ENCODE peak calls at places on chromosomes 11 and 22, in five cellular contexts. N is HCT116, C is MM.1S, V is GM23338, P is OCI-LY7. X is an unnamed sample.

GRCh38 chr22:19213001-19213400 is 34.5 kb upstream of the SLC25A1 start:
- DNase-seq in N (no peak), C (no peak), V (no peak), P (peak; percentile 16), X (no peak)

GRCh38 chr11:12478743-12479142 is 101.4 kb downstream of the PARVA start:
- DNase-seq in N (no peak), C (no peak), V (no peak), P (no peak), X (no peak)

GRCh38 chr22:45627489-45628233 is 44.0 kb upstream of the ATXN10 start:
- DNase-seq in N (no peak), C (no peak), V (no peak), P (no peak), X (no peak)

GRCh38 chr11:64865286-64866172 is 12.9 kb downstream of the EHD1 start:
- DNase-seq in N (no peak), C (peak; percentile 80), V (no peak), P (peak; percentile 80), X (no peak)

GRCh38 chr11:13831707-13832106 is 130.8 kb upstream of the SPON1 start:
- DNase-seq in N (no peak), C (no peak), V (no peak), P (peak; percentile 56), X (no peak)

GRCh38 chr11:133122260-133122659 is 410.0 kb downstream of the OPCML start:
- DNase-seq in N (no peak), C (no peak), V (peak; percentile 35), P (no peak), X (no peak)

GRCh38 chr11:72812604-72812967 is 1.6 kb upstream of the ATG16L2 start:
- DNase-seq in N (no peak), C (no peak), V (no peak), P (peak; percentile 40), X (no peak)

GRCh38 chr11:116793476-116794096 is 1.9 kb upstream of the APOA5 start:
- DNase-seq in N (peak; percentile 26), C (no peak), V (no peak), P (peak; percentile 11), X (no peak)

GRCh38 chr11:6402561-6402981 is 12.3 kb downstream of the SMPD1 start:
- DNase-seq in N (no peak), C (peak; percentile 54), V (no peak), P (peak; percentile 95), X (no peak)

GRCh38 chr11:126809514-126810289 is 190.9 kb downstream of the KIRREL3 start:
- DNase-seq in N (no peak), C (no peak), V (no peak), P (no peak), X (no peak)

GRCh38 chr11:45929486-45930030 is 7.1 kb downstream of the LARGE2 start:
- DNase-seq in N (no peak), C (no peak), V (no peak), P (no peak), X (no peak)

GRCh38 chr11:131278472-131278871 is 91.9 kb upstream of the NTM start:
- DNase-seq in N (no peak), C (no peak), V (no peak), P (no peak), X (no peak)

GRCh38 chr11:32511926-32512325 is 71.7 kb upstream of the EIF3M start:
- DNase-seq in N (no peak), C (no peak), V (no peak), P (no peak), X (no peak)

GRCh38 chr22:39592104-39593060 is 21.8 kb downstream of the CACNA1I start:
- DNase-seq in N (peak; percentile 58), C (no peak), V (no peak), P (no peak), X (peak; percentile 32)

GRCh38 chr11:15119352-15119751 is 4.6 kb downstream of the INSC start:
- DNase-seq in N (no peak), C (no peak), V (no peak), P (no peak), X (no peak)

GRCh38 chr11:15434529-15434928 is 319.8 kb downstream of the INSC start:
- DNase-seq in N (no peak), C (no peak), V (no peak), P (no peak), X (no peak)

GRCh38 chr11:61996933-61997332 is 29.5 kb upstream of the FTH1 start:
- DNase-seq in N (no peak), C (no peak), V (peak; percentile 46), P (no peak), X (peak; percentile 85)

GRCh38 chr11:27757953-27758352 is 57.7 kb upstream of the BDNF start:
- DNase-seq in N (no peak), C (no peak), V (no peak), P (no peak), X (no peak)

GRCh38 chr11:69368119-69368880 is 74.3 kb downstream of the MYEOV start:
- DNase-seq in N (no peak), C (no peak), V (no peak), P (no peak), X (no peak)

GRCh38 chr22:48835364-48835763 is 992.3 kb downstream of the BRD1 start:
- DNase-seq in N (no peak), C (no peak), V (no peak), P (no peak), X (no peak)

GRCh38 chr22:30325065-30325720 is 1.5 kb downstream of the TBC1D10A start:
- DNase-seq in N (no peak), C (no peak), V (peak; percentile 30), P (no peak), X (peak; percentile 50)

GRCh38 chr22:36761553-36762240 is 14.2 kb downstream of the IFT27 start:
- DNase-seq in N (no peak), C (no peak), V (no peak), P (no peak), X (no peak)

GRCh38 chr11:69746780-69747742 is 28.1 kb downstream of the FGF4 start:
- DNase-seq in N (no peak), C (no peak), V (no peak), P (no peak), X (no peak)

GRCh38 chr22:22425366-22425765 is 83.2 kb downstream of the ZNF280B start:
- DNase-seq in N (no peak), C (no peak), V (no peak), P (peak; percentile 49), X (no peak)

GRCh38 chr11:33899383-33900037 is 7.6 kb upstream of the LMO2 start:
- DNase-seq in N (peak; percentile 43), C (no peak), V (no peak), P (no peak), X (peak; percentile 29)

GRCh38 chr11:61547246-61547645 is 33.6 kb downstream of the SYT7 start:
- DNase-seq in N (no peak), C (no peak), V (no peak), P (no peak), X (no peak)

GRCh38 chr11:107704432-107704831 is 7.4 kb downstream of the SLN start:
- DNase-seq in N (no peak), C (no peak), V (no peak), P (no peak), X (no peak)

GRCh38 chr22:18001040-18001893 is 23.1 kb downstream of the MICAL3 start:
- DNase-seq in N (peak; percentile 99), C (peak; percentile 97), V (peak; percentile 99), P (peak; percentile 99), X (peak; percentile 97)

GRCh38 chr11:102151784-102152525 is 41.7 kb downstream of the YAP1 start:
- DNase-seq in N (no peak), C (no peak), V (no peak), P (no peak), X (no peak)

GRCh38 chr11:18578975-18579598 is 9.4 kb downstream of the UEVLD start:
- DNase-seq in N (no peak), C (no peak), V (peak; percentile 38), P (no peak), X (no peak)

GRCh38 chr11:10865837-10866270 is 8.0 kb upstream of the ZBED5 start:
- DNase-seq in N (no peak), C (no peak), V (no peak), P (no peak), X (no peak)

GRCh38 chr11:120342678-120343077 is 6.5 kb downstream of the ARHGEF12 start:
- DNase-seq in N (no peak), C (no peak), V (no peak), P (no peak), X (no peak)
- TF ChIP-seq CTCF in N (no peak), C (no peak), V (no peak), P (no peak), X (no peak)

GRCh38 chr11:67272327-67273259 is 6.3 kb downstream of the GRK2 start:
- DNase-seq in N (no peak), C (no peak), V (no peak), P (peak; percentile 65), X (no peak)
- TF ChIP-seq EZH2phosphoT487 in N (no peak), C (no peak), V (no peak), P (no peak), X (no peak)

DNA sequence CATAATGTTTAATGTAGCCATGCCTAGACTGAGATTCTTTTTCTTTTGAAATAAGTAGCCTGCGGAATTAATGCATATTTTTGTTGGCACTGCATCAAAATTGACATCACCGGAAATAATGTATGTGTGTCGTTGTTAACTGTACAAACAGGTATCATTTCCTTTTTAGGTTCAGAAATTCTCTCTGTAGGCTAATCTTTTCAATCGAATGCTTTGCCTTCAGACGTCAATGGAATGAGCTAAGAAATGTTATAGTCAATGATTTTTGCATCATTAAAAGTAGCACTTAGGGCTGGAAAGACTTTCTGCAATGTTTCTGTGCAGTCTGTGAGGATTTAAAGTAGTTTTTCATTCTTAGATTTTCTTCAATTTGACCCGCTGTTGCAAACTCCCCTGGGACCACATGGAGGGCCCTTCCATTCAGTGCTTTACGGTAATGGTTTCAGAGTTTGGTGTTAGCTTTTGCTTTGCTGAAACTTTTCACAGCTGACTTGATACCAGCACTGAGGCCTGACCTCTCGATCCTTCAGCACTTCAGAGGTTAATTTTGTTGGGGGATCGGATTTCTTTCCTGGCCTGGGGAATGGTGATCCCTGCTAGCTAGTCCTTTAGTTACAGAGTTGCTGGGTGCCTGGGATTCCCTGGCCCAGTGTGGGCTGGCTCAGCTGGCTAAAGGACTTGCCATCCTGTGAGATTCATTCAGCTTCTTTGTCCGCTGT is 137.8 kb downstream of the DBX1 start:
- DNase-seq in N (no peak), C (no peak), V (peak; percentile 91), P (peak; percentile 2), X (peak; percentile 91)
- H3K27ac ChIP-seq in N (no peak overlapping the region), C (no peak overlapping the region), V (peak overlapping the region; percentile 82), P (no peak overlapping the region), X (peak overlapping the region; percentile 90)

GRCh38 chr11:86418513-86418912 is 43.8 kb downstream of the CCDC81 start:
- DNase-seq in N (no peak), C (no peak), V (no peak), P (no peak), X (no peak)

GRCh38 chr11:86416494-86416893 is 41.8 kb downstream of the CCDC81 start:
- DNase-seq in N (no peak), C (no peak), V (no peak), P (no peak), X (no peak)

GRCh38 chr11:86414032-86414431 is 39.3 kb downstream of the CCDC81 start:
- DNase-seq in N (no peak), C (no peak), V (no peak), P (no peak), X (no peak)

GRCh38 chr11:86421976-86422770 is 47.5 kb downstream of the CCDC81 start:
- DNase-seq in N (no peak), C (no peak), V (no peak), P (no peak), X (no peak)

DNA sequence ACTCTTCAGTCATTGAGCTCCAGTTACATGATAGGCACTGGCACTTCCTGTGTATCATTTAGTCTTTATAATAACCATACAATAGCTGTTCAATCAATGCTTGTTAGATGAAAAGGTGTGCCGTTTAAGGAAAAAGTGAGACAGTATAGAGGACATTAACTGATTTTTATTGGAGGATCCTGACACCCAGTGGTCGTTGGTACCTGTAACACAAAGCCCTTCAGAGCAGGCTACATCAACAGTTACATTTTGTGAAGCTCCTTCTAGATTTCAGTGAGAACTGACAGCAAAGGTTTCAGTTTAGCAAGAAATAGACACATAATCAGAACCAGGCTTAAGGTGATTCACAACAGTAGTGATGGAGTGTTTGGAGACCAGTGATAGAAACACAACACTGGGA is 44.2 kb downstream of the CCDC81 start:
- DNase-seq in N (no peak), C (no peak), V (peak; percentile 43), P (peak; percentile 4), X (peak; percentile 29)
- TF ChIP-seq CTCF in N (no peak), C (no peak), V (peak; percentile 38), P (peak; percentile 38), X (peak; percentile 38)